ENCODE peak calls at places on chromosomes 1 and 21, in six cellular contexts. C, B, K, E, W and Y are unnamed samples.

GRCh38 chr1:65793359-65793732 is 651 bp downstream of the PDE4B start:
- DNase-seq in E (peak), C (no peak), K (no peak), W (peak), B (peak), Y (peak)

GRCh38 chr1:181077576-181078242 is 10.8 kb upstream of the IER5 start:
- DNase-seq in E (peak), B (no peak), K (no peak), W (peak), C (peak), Y (no peak)

GRCh38 chr1:151898519-151898991 is 10.8 kb downstream of the THEM4 start:
- DNase-seq in B (no peak), C (no peak), E (no peak), K (no peak), W (no peak), Y (no peak)

GRCh38 chr1:61081135-61081636 is 1.2 kb upstream of the NFIA start:
- DNase-seq in W (no peak), K (no peak), C (no peak), B (no peak), E (no peak), Y (no peak)

GRCh38 chr1:230069813-230070212 is 2.8 kb downstream of the GALNT2 start:
- DNase-seq in W (no peak), C (no peak), B (no peak), K (no peak), E (peak), Y (no peak)

GRCh38 chr1:154534263-154534844 is 24.1 kb downstream of the UBE2Q1 start:
- DNase-seq in B (no peak), C (peak), W (no peak), E (peak), K (no peak), Y (no peak)

GRCh38 chr21:18760247-18760646 is 356.7 kb upstream of the TMPRSS15 start:
- DNase-seq in C (no peak), K (no peak), B (no peak), W (no peak), E (no peak), Y (no peak)

GRCh38 chr1:19372602-19373001 is 60.5 kb downstream of the SLC66A1 start:
- DNase-seq in K (no peak), B (peak), C (no peak), E (no peak), W (no peak), Y (no peak)

GRCh38 chr1:48049823-48050539 is 52.8 kb upstream of the TRABD2B start:
- DNase-seq in C (no peak), E (no peak), B (peak), K (no peak), W (no peak), Y (no peak)

GRCh38 chr1:59502009-59502691 is 205.3 kb downstream of the FGGY start:
- DNase-seq in E (no peak), W (peak), C (no peak), K (peak), B (peak), Y (no peak)

GRCh38 chr1:167629681-167630567 is at the start of gene RCSD1:
- DNase-seq in W (no peak), B (peak), E (peak), K (no peak), C (peak), Y (peak)

GRCh38 chr1:158285756-158286241 is 3.9 kb upstream of the CD1C start:
- DNase-seq in C (peak), W (no peak), K (no peak), B (peak), E (no peak), Y (no peak)

GRCh38 chr1:59506952-59507351 is 210.1 kb downstream of the FGGY start:
- DNase-seq in C (peak), E (peak), K (no peak), B (peak), W (peak), Y (peak)

GRCh38 chr1:56890229-56890628 is 35.6 kb downstream of the C8A start:
- DNase-seq in C (no peak), W (no peak), K (no peak), E (no peak), B (no peak), Y (no peak)

GRCh38 chr21:26916799-26917198 is 50.1 kb downstream of the ADAMTS5 start:
- DNase-seq in K (no peak), W (no peak), B (no peak), E (no peak), C (no peak), Y (no peak)

GRCh38 chr1:61389926-61390845 is 307.8 kb downstream of the NFIA start:
- DNase-seq in E (no peak), K (no peak), C (no peak), W (no peak), B (no peak), Y (no peak)

GRCh38 chr1:82920418-82921248 is 1078.3 kb downstream of the TTLL7 start:
- DNase-seq in W (peak), E (peak), K (no peak), C (no peak), B (peak), Y (peak)

GRCh38 chr1:232684331-232685105 is 54.6 kb upstream of the SIPA1L2 start:
- DNase-seq in C (no peak), W (peak), E (peak), B (peak), K (no peak), Y (peak)

GRCh38 chr1:101124405-101124804 is 98.8 kb upstream of the DPH5 start:
- DNase-seq in K (no peak), E (no peak), W (no peak), B (no peak), C (no peak), Y (no peak)

GRCh38 chr1:228344631-228345072 is 62.0 kb downstream of the TRIM11 start:
- DNase-seq in E (no peak), B (no peak), K (no peak), W (no peak), C (no peak), Y (no peak)

GRCh38 chr1:245094092-245094491 is 60.7 kb upstream of the KIF26B start:
- DNase-seq in W (no peak), K (no peak), C (no peak), B (no peak), E (no peak), Y (no peak)

GRCh38 chr1:67809887-67810286 is 23.4 kb downstream of the GNG12 start:
- DNase-seq in B (no peak), E (no peak), C (no peak), K (no peak), W (no peak), Y (no peak)

GRCh38 chr1:186530104-186530503 is 69.2 kb upstream of the PDC start:
- DNase-seq in C (no peak), B (peak), E (peak), W (peak), K (no peak), Y (peak)

GRCh38 chr1:235429143-235429542 is 61.9 kb downstream of the TBCE start:
- DNase-seq in K (no peak), E (no peak), B (peak), C (no peak), W (peak), Y (no peak)

GRCh38 chr1:226551299-226551698 is 2.7 kb downstream of the STUM start:
- DNase-seq in C (no peak), K (no peak), B (no peak), W (no peak), E (no peak), Y (no peak)

GRCh38 chr1:18110968-18111367 is 3.4 kb downstream of the IGSF21 start:
- DNase-seq in K (no peak), E (no peak), B (no peak), W (no peak), C (no peak), Y (no peak)

GRCh38 chr21:16159971-16160350 is 430.2 kb downstream of the USP25 start:
- DNase-seq in W (no peak), K (no peak), E (no peak), C (no peak), B (no peak), Y (no peak)

GRCh38 chr1:168520052-168520751 is 23.6 kb downstream of the XCL2 start:
- DNase-seq in B (no peak), C (no peak), K (no peak), E (no peak), W (no peak), Y (no peak)

GRCh38 chr1:2232255-2232915 is 4.3 kb downstream of the SKI start:
- DNase-seq in W (no peak), E (no peak), B (peak), C (no peak), K (no peak), Y (no peak)

GRCh38 chr1:72986591-72987290 is 704.4 kb upstream of the NEGR1 start:
- DNase-seq in K (no peak), C (no peak), E (no peak), B (no peak), W (no peak), Y (no peak)

GRCh38 chr1:31218705-31219104 is 21.0 kb downstream of the NKAIN1 start:
- DNase-seq in C (no peak), W (no peak), K (no peak), E (no peak), B (no peak), Y (no peak)

GRCh38 chr1:58971629-58972140 is 187.8 kb upstream of the JUN start:
- DNase-seq in W (no peak), C (no peak), K (no peak), B (peak), E (peak), Y (peak)

GRCh38 chr1:41689596-41689995 is 205.1 kb upstream of the EDN2 start:
- DNase-seq in W (no peak), C (no peak), K (no peak), E (no peak), B (peak), Y (no peak)

GRCh38 chr1:110588991-110589390 is 17.2 kb downstream of the KCNA2 start:
- DNase-seq in K (no peak), B (no peak), W (no peak), E (no peak), C (no peak), Y (no peak)

GRCh38 chr21:32705139-32705538 is 22.7 kb downstream of the SYNJ1 start:
- DNase-seq in B (peak), E (no peak), C (no peak), K (no peak), W (peak), Y (no peak)

GRCh38 chr1:218811497-218811896 is 362.2 kb upstream of the LYPLAL1 start:
- DNase-seq in B (no peak), W (no peak), K (no peak), E (peak), C (peak), Y (no peak)

GRCh38 chr1:12271033-12271432 is 41.2 kb downstream of the VPS13D start:
- DNase-seq in E (no peak), C (no peak), K (no peak), W (no peak), B (no peak), Y (no peak)

DNA sequence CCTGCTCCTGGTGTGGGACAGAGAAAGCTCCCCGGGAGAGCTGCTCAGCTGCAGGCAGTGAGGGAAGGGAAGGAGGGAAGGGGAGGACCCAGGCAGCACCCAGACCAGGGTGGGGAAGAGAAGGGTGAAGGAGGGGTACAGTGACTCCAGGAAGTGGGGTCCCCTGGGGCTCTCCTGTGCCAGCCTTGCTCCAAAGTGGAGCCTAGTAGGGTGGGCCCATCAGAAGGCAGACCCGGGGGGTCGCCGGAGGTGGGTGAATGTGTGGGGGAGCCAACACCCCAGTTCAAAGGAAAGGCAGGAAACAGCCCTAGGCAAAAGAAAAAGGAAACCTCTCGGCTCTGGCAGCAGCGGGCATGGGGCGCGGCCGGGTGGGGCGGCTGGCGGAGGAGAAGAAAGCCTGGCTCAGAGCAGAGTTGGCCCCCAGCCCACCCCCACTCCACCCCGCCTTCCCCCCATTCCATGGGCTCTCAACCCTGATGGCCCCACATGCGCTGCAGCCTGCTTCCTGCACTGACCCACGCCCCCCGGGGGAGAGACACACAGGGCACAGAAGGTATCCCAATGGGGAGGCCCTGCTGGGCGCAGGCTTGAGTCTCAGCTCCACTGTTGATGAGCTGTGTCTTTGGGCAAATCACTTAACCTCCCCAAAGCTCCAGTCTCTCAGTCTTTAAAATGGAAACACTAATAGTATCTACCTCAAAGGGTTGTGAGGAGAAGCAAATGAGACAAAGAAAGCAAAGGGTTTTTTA is 5.7 kb downstream of the LGR6 start:
- DNase-seq in W (no peak), K (no peak), C (no peak), E (no peak), B (no peak), Y (no peak)
- H3K9ac ChIP-seq in W (no peak), K (no peak), C (no peak), E (no peak), B (no peak), Y (no peak)

GRCh38 chr21:42962360-42963007 is 11.9 kb upstream of the PKNOX1 start:
- DNase-seq in K (no peak), W (no peak), C (no peak), E (no peak), B (no peak), Y (no peak)
- H3K9ac ChIP-seq in K (no peak), W (no peak), C (no peak), E (no peak), B (no peak), Y (no peak)

GRCh38 chr1:24285231-24285630 is 33.9 kb upstream of the GRHL3 start:
- DNase-seq in K (no peak), E (no peak), B (no peak), C (no peak), W (no peak), Y (no peak)

GRCh38 chr1:24283326-24284155 is 35.6 kb upstream of the GRHL3 start:
- DNase-seq in E (peak), B (peak), C (no peak), W (peak), K (no peak), Y (peak)

GRCh38 chr1:24288479-24288878 is 30.7 kb upstream of the GRHL3 start:
- DNase-seq in B (no peak), E (no peak), K (no peak), C (no peak), W (no peak), Y (no peak)

GRCh38 chr1:24284156-24284471 is 35.0 kb upstream of the GRHL3 start:
- DNase-seq in K (no peak), W (no peak), E (no peak), B (no peak), C (no peak), Y (no peak)

GRCh38 chr1:24286246-24287010 is 32.7 kb upstream of the GRHL3 start:
- DNase-seq in B (no peak), E (no peak), C (no peak), K (no peak), W (no peak), Y (no peak)
- H3K9ac ChIP-seq in B (no peak), E (no peak), C (no peak), K (peak), W (no peak), Y (no peak)

GRCh38 chr1:192118881-192119280 is 39.4 kb upstream of the RGS18 start:
- DNase-seq in E (no peak), C (no peak), W (no peak), B (no peak), K (no peak), Y (no peak)
- H3K9ac ChIP-seq in E (no peak), C (no peak), W (no peak), B (no peak), K (no peak), Y (no peak)

GRCh38 chr21:42460391-42461184 is 35.4 kb downstream of the RSPH1 start:
- DNase-seq in K (no peak), W (no peak), E (no peak), B (no peak), C (peak), Y (no peak)
- H3K9ac ChIP-seq in K (no peak), W (no peak), E (no peak), B (no peak), C (peak), Y (no peak)

DNA sequence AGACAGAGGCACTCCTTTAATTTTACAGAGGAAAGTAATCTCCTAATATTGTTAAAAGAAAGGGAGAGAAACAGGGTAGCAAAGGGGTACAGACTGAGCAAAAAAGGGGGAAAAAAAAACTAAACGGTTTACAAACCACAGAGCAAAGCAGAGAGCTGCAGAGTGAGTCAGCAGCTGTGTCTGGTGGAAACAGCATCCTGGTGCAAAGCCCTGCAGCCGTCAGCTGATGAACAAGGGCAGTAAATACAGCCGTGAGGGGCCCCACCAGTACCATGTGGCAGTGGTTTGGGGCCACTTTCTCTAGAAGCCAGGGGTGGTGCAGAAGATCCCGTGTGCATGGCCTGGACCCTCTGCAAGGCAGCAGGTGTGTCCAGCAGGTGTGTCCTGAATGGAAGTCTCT is 111.3 kb downstream of the ERG start:
- DNase-seq in B (peak), W (peak), C (no peak), K (no peak), E (no peak), Y (peak)
- H3K9ac ChIP-seq in B (no peak), W (no peak), C (no peak), K (no peak), E (no peak), Y (no peak)

GRCh38 chr1:21921100-21921875 is 15.8 kb downstream of the HSPG2 start:
- DNase-seq in B (no peak), C (no peak), K (no peak), E (no peak), W (no peak), Y (no peak)
- H3K9ac ChIP-seq in B (peak), C (no peak), K (no peak), E (no peak), W (no peak), Y (peak)